ENCODE peak calls at places on chromosomes 2 and 18, in five cellular contexts. G is A549, I is psoas muscle, A is cardiac muscle cell, N is HepG2. K is an unnamed sample. For H3K4me1, the result is how much of the 10 kb centered on the place peaks cover.

GRCh38 chr18:69935319-69936190 is 12.1 kb downstream of the CD226 start:
- DNase-seq in A (peak), N (peak), I (no peak), G (no peak), K (no peak)

GRCh38 chr2:3608373-3609278 is 13.7 kb downstream of the COLEC11 start:
- DNase-seq in N (no peak), I (no peak), A (no peak), G (no peak), K (no peak)

GRCh38 chr2:45533771-45534170 is 77.3 kb downstream of the SRBD1 start:
- DNase-seq in A (no peak), I (no peak), N (no peak), G (no peak), K (no peak)

GRCh38 chr2:46003912-46004473 is 293.2 kb upstream of the EPAS1 start:
- DNase-seq in G (no peak), N (no peak), A (no peak), I (no peak), K (no peak)

GRCh38 chr2:216930716-216931115 is 70.9 kb upstream of the TNP1 start:
- DNase-seq in I (no peak), N (no peak), G (no peak), A (no peak), K (no peak)

GRCh38 chr2:182866095-182866460 is 359 bp downstream of the FRZB start:
- DNase-seq in A (peak), G (no peak), N (no peak), I (peak), K (peak)

GRCh38 chr2:172845008-172845670 is 109.5 kb downstream of the RAPGEF4 start:
- DNase-seq in I (no peak), N (no peak), G (no peak), A (no peak), K (no peak)

GRCh38 chr2:231399853-231400667 is 4.5 kb downstream of the B3GNT7 start:
- DNase-seq in I (peak), G (peak), A (peak), N (peak), K (peak)

GRCh38 chr2:216700778-216701177 is 5.4 kb upstream of the IGFBP5 start:
- DNase-seq in I (no peak), N (no peak), G (no peak), A (no peak), K (no peak)

GRCh38 chr2:213316001-213316735 is 31.9 kb downstream of the SPAG16 start:
- DNase-seq in G (no peak), I (no peak), N (no peak), A (no peak), K (no peak)

GRCh38 chr2:235618039-235618438 is 124.2 kb downstream of the AGAP1 start:
- DNase-seq in I (no peak), G (no peak), N (no peak), A (no peak), K (no peak)

GRCh38 chr2:190119257-190119656 is 56.7 kb upstream of the MSTN start:
- DNase-seq in N (no peak), A (peak), I (no peak), G (no peak), K (peak)

GRCh38 chr2:172969609-172970008 is 106.0 kb upstream of the MAP3K20 start:
- DNase-seq in N (no peak), I (no peak), G (no peak), A (no peak), K (no peak)

GRCh38 chr2:113703404-113704299 is 52.8 kb downstream of the SLC35F5 start:
- DNase-seq in A (no peak), I (no peak), N (no peak), G (no peak), K (no peak)

GRCh38 chr18:72830109-72830508 is 37.7 kb downstream of the NETO1 start:
- DNase-seq in I (no peak), A (peak), G (no peak), N (no peak), K (no peak)

GRCh38 chr2:164560181-164560792 is 61.0 kb downstream of the GRB14 start:
- DNase-seq in I (no peak), G (no peak), A (peak), N (peak), K (no peak)

GRCh38 chr18:21295101-21295500 is 53.1 kb downstream of the GREB1L start:
- DNase-seq in I (no peak), G (no peak), N (no peak), A (no peak), K (no peak)

GRCh38 chr2:7024261-7024660 is 107.0 kb downstream of the RNF144A start:
- DNase-seq in A (no peak), G (no peak), N (no peak), I (no peak), K (no peak)

GRCh38 chr2:188333751-188334524 is 42.3 kb downstream of the GULP1 start:
- DNase-seq in G (no peak), N (no peak), I (peak), A (peak), K (no peak)

GRCh38 chr18:58867281-58867961 is 2.7 kb downstream of the ZNF532 start:
- DNase-seq in I (no peak), N (no peak), A (no peak), G (no peak), K (peak)

GRCh38 chr18:44679912-44680270 is 797 bp upstream of the SETBP1 start:
- DNase-seq in A (peak), N (no peak), G (peak), I (peak), K (peak)

GRCh38 chr2:157182834-157183396 is 74.6 kb upstream of the GALNT5 start:
- DNase-seq in G (peak), N (no peak), I (no peak), A (no peak), K (no peak)

GRCh38 chr2:32624813-32625212 is 3.0 kb upstream of the TTC27 start:
- DNase-seq in I (no peak), A (no peak), N (no peak), G (no peak), K (no peak)

GRCh38 chr2:218015831-218016521 is 13.2 kb upstream of the TNS1 start:
- DNase-seq in A (no peak), G (no peak), I (no peak), N (no peak), K (no peak)

GRCh38 chr2:218014706-218015685 is 12.2 kb upstream of the TNS1 start:
- DNase-seq in A (no peak), G (no peak), N (no peak), I (no peak), K (no peak)

GRCh38 chr2:218019411-218020060 is 16.7 kb upstream of the TNS1 start:
- DNase-seq in G (no peak), A (no peak), N (no peak), I (no peak), K (no peak)

GRCh38 chr2:218016810-218017209 is 14.0 kb upstream of the TNS1 start:
- DNase-seq in I (no peak), N (no peak), A (no peak), G (no peak), K (no peak)

GRCh38 chr2:218017211-218018053 is 14.6 kb upstream of the TNS1 start:
- DNase-seq in N (no peak), G (no peak), I (peak), A (no peak), K (peak)
- H3K27ac ChIP-seq in N (no peak), G (peak), I (peak), A (no peak), K (peak)

GRCh38 chr2:237667891-237668290 is 40.5 kb downstream of the LRRFIP1 start:
- DNase-seq in N (no peak), A (no peak), G (no peak), I (no peak), K (no peak)
- H3K4me1 ChIP-seq in N (half or more), A (under half), G (under half), I (under half), K (under half)

DNA sequence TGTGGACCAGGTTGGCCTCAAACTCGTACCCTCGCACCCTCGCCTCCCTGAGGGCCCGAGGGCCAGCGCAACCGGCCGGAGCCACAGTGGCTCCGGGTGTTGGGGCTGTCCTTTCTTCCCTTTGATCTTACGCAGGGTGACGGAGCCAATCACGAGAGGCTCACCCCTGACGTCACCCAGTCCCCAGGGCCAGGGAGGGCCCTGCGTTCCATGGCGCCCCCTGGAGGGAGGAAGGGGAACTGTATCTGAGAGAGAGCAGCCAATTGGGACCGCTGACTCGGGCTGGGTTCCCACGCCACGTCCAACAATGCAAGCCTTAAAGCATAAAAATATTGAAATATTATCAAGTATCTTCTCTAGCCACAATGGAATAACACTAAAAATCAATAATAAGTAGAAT is 432.8 kb upstream of the LRRTM4 start:
- DNase-seq in G (no peak), A (no peak), N (no peak), I (no peak), K (no peak)
- TF ChIP-seq CTCF in G (no peak), A (no peak), N (peak), I (no peak), K (no peak)

DNA sequence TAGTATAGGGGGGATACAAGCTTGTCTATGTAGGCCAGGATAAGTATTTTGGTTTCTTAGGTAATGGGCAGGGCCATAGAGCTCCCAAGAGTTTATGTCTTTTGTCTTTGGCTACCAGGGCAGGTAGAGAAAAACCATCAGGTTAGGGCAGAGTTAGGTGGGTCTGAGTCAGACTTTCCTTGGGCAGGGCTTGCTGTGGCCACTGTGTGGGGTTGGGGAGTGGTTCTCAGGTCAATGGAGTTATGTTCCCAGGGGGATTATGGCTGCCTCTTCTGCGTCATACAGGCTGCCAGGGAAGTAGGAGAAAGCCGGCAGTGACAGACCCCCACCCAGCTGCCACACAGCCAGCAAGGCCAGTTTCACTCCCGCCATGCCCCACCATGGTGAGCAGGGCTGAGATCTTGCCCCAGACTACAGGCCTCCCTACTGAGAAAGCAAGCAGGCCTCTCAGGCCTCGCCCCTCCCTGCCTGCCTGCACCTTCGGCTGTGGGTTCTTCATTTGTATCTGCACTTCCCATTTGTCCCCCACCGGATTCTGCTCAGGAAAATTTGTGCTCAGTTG is 55.5 kb downstream of the RPIA start:
- DNase-seq in A (no peak), I (no peak), N (no peak), G (no peak), K (no peak)
- H3K27ac ChIP-seq in A (no peak), I (no peak), N (no peak), G (no peak), K (no peak)

GRCh38 chr2:20675701-20676352 is 8.9 kb downstream of the GDF7 start:
- DNase-seq in A (no peak), I (no peak), N (peak), G (no peak), K (no peak)

GRCh38 chr2:20673686-20674308 is 6.9 kb downstream of the GDF7 start:
- DNase-seq in G (no peak), A (no peak), I (no peak), N (no peak), K (no peak)

GRCh38 chr2:20674974-20675679 is 8.2 kb downstream of the GDF7 start:
- DNase-seq in G (no peak), A (no peak), N (peak), I (peak), K (peak)

GRCh38 chr2:20672191-20672951 is 5.4 kb downstream of the GDF7 start:
- DNase-seq in G (no peak), N (no peak), I (no peak), A (no peak), K (no peak)

DNA sequence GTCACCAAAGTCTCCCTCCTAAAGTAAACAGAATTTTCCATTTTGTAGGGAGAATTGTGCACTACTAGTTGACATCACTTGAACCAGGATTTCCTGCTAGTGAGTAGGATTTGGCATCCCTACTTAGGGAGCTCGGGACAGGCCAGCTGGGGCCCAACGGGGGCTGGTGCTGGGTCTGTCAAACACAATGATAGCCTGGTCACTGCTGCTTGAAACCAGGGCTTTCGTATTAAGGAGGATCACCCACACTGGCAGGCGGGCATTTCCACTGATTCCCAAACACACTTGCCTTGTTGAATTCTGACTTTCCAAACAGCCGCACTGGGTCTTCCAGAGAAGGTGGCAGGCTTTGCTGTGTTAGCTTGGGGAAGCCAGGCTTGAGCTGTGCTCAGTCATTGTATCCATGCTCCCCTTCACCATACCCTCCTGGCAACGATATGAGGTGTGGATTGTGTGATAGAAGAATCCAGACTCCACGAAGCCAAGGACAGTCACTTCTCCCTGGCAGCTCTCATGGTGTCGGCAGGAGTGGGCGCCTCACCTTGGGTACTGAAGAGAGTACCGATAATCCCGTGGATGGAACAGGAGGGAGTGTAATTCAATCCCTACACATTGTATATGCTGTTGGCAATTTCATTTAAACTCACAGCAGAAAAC is 7.5 kb downstream of the GDF7 start:
- DNase-seq in I (no peak), N (no peak), A (no peak), G (no peak), K (no peak)
- H3K4me1 ChIP-seq in I (under half), N (under half), A (under half), G (under half), K (half or more)

K was measured in tibial artery.